ENCODE peak calls at places on chromosomes 11 and 22, in ten cellular contexts. J, C, O, P, W, B, T, V, G and F are unnamed samples.

GRCh38 chr22:24037851-24038765 is 27.0 kb downstream of the CABIN1 start:
- DNase-seq in J (no peak), C (no peak), O (no peak), P (no peak), W (no peak), B (no peak), T (no peak), V (no peak), G (no peak), F (no peak)

GRCh38 chr11:78166832-78167469 is 21.5 kb downstream of the KCTD21 start:
- DNase-seq in J (no peak), C (no peak), O (no peak), P (no peak), W (peak; percentile 31), B (no peak), T (no peak), V (no peak), G (no peak), F (no peak)

GRCh38 chr11:95058622-95059021 is 8.1 kb upstream of the SRSF8 start:
- DNase-seq in J (no peak), C (no peak), O (no peak), P (no peak), W (no peak), B (no peak), T (no peak), V (no peak), G (no peak), F (no peak)

GRCh38 chr11:120839846-120840402 is 184.0 kb upstream of the TBCEL start:
- DNase-seq in J (peak; percentile 4), C (no peak), O (no peak), P (no peak), W (no peak), B (no peak), T (no peak), V (no peak), G (no peak), F (no peak)

GRCh38 chr11:110176366-110177056 is 83.3 kb downstream of the ZC3H12C start:
- DNase-seq in J (no peak), C (no peak), O (no peak), P (no peak), W (no peak), B (no peak), T (no peak), V (no peak), G (no peak), F (no peak)

GRCh38 chr11:1195690-1196515 is 27.0 kb upstream of the MUC5B start:
- DNase-seq in J (no peak), C (no peak), O (peak; percentile 70), P (peak; percentile 10), W (peak; percentile 1), B (peak; percentile 69), T (peak; percentile 9), V (peak; percentile 4), G (no peak), F (no peak)

GRCh38 chr22:49360746-49361145 is 466.9 kb downstream of the BRD1 start:
- DNase-seq in J (no peak), C (no peak), O (no peak), P (no peak), W (no peak), B (no peak), T (no peak), V (no peak), G (no peak), F (no peak)

GRCh38 chr11:26947379-26947844 is 46.5 kb upstream of the FIBIN start:
- DNase-seq in J (no peak), C (peak; percentile 99), O (no peak), P (peak; percentile 32), W (no peak), B (no peak), T (no peak), V (peak; percentile 15), G (peak; percentile 100), F (peak; percentile 98)

GRCh38 chr11:57547854-57548377 is 10.5 kb downstream of the SMTNL1 start:
- DNase-seq in J (no peak), C (no peak), O (no peak), P (no peak), W (no peak), B (peak; percentile 32), T (no peak), V (peak; percentile 60), G (no peak), F (no peak)

GRCh38 chr11:114044042-114044871 is 15.3 kb upstream of the ZBTB16 start:
- DNase-seq in J (no peak), C (no peak), O (no peak), P (no peak), W (no peak), B (no peak), T (peak; percentile 33), V (no peak), G (no peak), F (no peak)

GRCh38 chr11:119092880-119093665 is 8.4 kb downstream of the HMBS start:
- DNase-seq in J (no peak), C (no peak), O (no peak), P (no peak), W (peak; percentile 7), B (no peak), T (no peak), V (peak; percentile 50), G (no peak), F (peak; percentile 30)

GRCh38 chr11:88507771-88508557 is 170.4 kb upstream of the CTSC start:
- DNase-seq in J (no peak), C (no peak), O (no peak), P (no peak), W (no peak), B (no peak), T (no peak), V (no peak), G (no peak), F (no peak)

GRCh38 chr11:41497974-41498373 is 38.5 kb upstream of the LRRC4C start:
- DNase-seq in J (no peak), C (no peak), O (no peak), P (no peak), W (no peak), B (no peak), T (no peak), V (no peak), G (no peak), F (no peak)

GRCh38 chr11:3119141-3119821 is 45.8 kb downstream of the OSBPL5 start:
- DNase-seq in J (no peak), C (no peak), O (peak; percentile 73), P (no peak), W (no peak), B (peak; percentile 68), T (peak; percentile 13), V (no peak), G (no peak), F (no peak)

DNA sequence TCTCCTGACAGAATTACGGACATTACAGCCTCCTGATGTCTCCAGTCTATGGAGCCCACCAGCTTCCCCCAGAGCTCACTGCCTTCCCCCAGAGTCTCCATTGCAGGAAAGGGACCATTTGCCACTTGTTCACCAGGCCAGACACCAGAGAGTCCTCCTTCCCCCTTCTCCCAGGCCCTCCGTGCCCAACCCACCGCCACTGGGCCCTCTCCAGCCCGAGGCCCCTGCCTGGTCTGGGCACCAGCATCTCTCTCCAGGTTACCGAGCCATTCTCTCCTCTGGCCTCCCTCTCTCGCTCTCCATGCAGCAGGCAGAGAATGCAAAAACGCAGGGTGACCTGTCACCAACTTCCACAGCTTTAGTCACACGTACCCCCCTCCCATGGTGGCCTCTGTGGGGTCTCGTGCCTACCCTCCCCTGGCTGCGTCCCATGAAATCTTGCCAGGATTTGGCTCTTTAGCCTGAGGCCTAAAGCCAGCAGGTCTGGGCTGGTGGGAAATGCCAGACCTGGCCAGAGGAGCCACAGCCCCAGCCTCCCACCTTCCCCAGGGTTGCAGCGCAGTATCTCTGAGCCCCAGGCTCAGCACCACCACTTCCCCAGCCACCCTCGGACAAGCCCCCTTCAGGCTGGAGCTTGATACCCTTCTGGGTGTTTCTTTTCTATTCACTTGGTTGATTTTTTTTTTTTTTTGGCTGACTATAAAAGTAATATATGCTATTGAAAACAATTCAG is 6.8 kb upstream of the SERPINH1 start:
- DNase-seq in J (no peak), C (no peak), O (no peak), P (no peak), W (no peak), B (no peak), T (no peak), V (no peak), G (no peak), F (no peak)
- H3K4me3 ChIP-seq in J (no peak overlapping the region), C (peak overlapping the region; percentile 37), O (no peak overlapping the region), P (no peak overlapping the region), W (no peak overlapping the region), B (no peak overlapping the region), T (peak overlapping the region; percentile 51), V (no peak overlapping the region), G (no peak overlapping the region), F (peak overlapping the region; percentile 68)

GRCh38 chr11:59787816-59788215 is 22.8 kb downstream of the MRPL16 start:
- DNase-seq in J (no peak), C (peak; percentile 55), O (no peak), P (no peak), W (no peak), B (no peak), T (no peak), V (no peak), G (peak; percentile 59), F (peak; percentile 55)
- H3K4me3 ChIP-seq in J (no peak overlapping the region), C (no peak overlapping the region), O (no peak overlapping the region), P (no peak overlapping the region), W (no peak overlapping the region), B (no peak overlapping the region), T (no peak overlapping the region), V (no peak overlapping the region), G (no peak overlapping the region), F (no peak overlapping the region)

DNA sequence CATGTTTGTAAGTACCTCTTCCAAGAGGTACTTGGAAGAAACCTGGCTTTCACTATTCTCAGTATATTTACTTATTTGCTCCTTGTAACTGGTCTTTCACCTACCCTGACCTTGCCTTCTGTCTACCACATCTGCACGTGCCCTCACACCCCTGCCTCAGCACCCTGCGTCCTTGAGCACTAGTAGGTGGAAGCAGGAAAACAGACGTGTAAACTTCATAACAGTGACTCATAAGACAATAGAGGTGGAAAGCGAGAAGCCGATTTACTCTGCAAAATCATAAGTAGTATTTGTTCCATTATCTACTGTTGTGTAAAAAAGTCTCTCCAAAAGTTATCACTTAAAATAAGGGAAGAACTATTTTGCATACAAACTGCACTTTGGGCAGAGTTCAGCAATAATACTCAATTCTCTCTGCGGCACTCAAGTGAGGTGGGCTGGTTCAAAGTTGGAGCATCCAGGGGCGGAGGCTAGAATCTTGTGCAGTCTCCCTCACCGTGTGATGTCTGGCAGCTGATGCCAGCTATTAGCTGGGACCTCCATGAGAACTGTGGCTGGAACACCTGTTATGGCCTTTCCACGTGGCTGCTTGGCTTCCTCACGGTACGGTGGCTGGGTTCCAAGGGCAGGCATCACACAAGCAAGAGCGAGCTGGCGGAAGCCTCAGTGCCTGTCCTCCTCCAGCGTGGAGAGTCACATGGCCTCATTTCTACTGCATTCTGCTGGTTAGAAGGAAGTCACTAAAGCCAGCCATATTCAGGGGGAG is 30.4 kb downstream of the PACS1 start:
- DNase-seq in J (no peak), C (no peak), O (peak; percentile 85), P (peak; percentile 56), W (no peak), B (peak; percentile 78), T (peak; percentile 81), V (peak; percentile 93), G (no peak), F (no peak)
- H3K4me3 ChIP-seq in J (peak overlapping the region; percentile 17), C (no peak overlapping the region), O (peak overlapping the region; percentile 6), P (no peak overlapping the region), W (no peak overlapping the region), B (no peak overlapping the region), T (no peak overlapping the region), V (no peak overlapping the region), G (no peak overlapping the region), F (no peak overlapping the region)

DNA sequence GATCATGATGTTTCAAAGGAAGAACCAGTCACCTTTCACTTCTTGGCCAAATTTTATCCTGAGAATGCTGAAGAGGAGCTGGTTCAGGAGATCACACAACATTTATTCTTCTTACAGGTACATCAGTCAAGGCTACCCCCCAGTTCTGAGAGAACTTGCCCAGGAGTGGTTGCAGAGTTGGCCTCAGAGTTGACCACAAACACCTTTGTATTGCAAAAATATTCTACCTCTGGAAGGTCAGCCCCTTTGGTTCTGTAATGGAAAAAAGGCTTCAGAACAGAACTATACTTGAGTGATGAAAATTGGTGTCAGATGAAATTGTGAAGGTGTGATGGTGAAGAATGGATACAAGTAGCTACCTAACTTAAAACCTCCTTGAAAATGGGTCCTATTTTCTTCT is 35.7 kb downstream of the NF2 start:
- DNase-seq in J (no peak), C (no peak), O (no peak), P (no peak), W (no peak), B (no peak), T (no peak), V (no peak), G (no peak), F (no peak)
- H3K4me3 ChIP-seq in J (no peak overlapping the region), C (no peak overlapping the region), O (no peak overlapping the region), P (no peak overlapping the region), W (no peak overlapping the region), B (no peak overlapping the region), T (no peak overlapping the region), V (no peak overlapping the region), G (no peak overlapping the region), F (no peak overlapping the region)